ENCODE peak calls at places on chromosomes 13 and 19, in five cellular contexts. N, I, Z, K and C are unnamed samples.

GRCh38 chr13:71964491-71965108 is 97.6 kb upstream of the DACH1 start:
- DNase-seq in Z (peak), K (no peak), I (no peak), N (no peak), C (no peak)

GRCh38 chr13:36571444-36571843 is 102.4 kb upstream of the SERTM1 start:
- DNase-seq in K (no peak), N (no peak), Z (peak), I (no peak), C (no peak)

GRCh38 chr19:50547385-50548190 is 20.6 kb downstream of the LRRC4B start:
- DNase-seq in I (no peak), Z (no peak), N (no peak), K (no peak), C (no peak)

GRCh38 chr13:98927954-98928927 is 49.6 kb downstream of the DOCK9 start:
- DNase-seq in K (no peak), I (no peak), Z (peak), N (peak), C (no peak)

GRCh38 chr13:112958127-112958989 is 10.7 kb upstream of the MCF2L start:
- DNase-seq in Z (peak), I (no peak), K (no peak), N (no peak), C (no peak)

GRCh38 chr13:21730186-21730880 is 59.5 kb downstream of the FGF9 start:
- DNase-seq in N (no peak), I (no peak), K (no peak), Z (no peak), C (no peak)

GRCh38 chr19:1811472-1811894 is 593 bp downstream of the ATP8B3 start:
- DNase-seq in K (peak), N (peak), I (peak), Z (peak), C (no peak)

GRCh38 chr13:50167224-50167947 is 152.1 kb downstream of the KCNRG start:
- DNase-seq in I (no peak), K (no peak), Z (no peak), N (no peak), C (peak)

GRCh38 chr19:43561144-43561970 is 14.0 kb downstream of the XRCC1 start:
- DNase-seq in Z (no peak), N (no peak), I (no peak), K (no peak), C (no peak)

GRCh38 chr19:13060964-13061927 is 41.4 kb downstream of the LYL1 start:
- DNase-seq in N (peak), I (no peak), Z (peak), K (peak), C (peak)

GRCh38 chr19:18118420-18119242 is 21.1 kb downstream of the MAST3 start:
- DNase-seq in Z (peak), I (no peak), K (no peak), N (no peak), C (no peak)

GRCh38 chr19:47152632-47153031 is 22.0 kb downstream of the SAE1 start:
- DNase-seq in N (no peak), Z (no peak), I (no peak), K (no peak), C (no peak)

GRCh38 chr19:4152241-4152998 is 1.0 kb upstream of the CREB3L3 start:
- DNase-seq in Z (no peak), K (no peak), N (no peak), I (no peak), C (no peak)

GRCh38 chr19:1684573-1684912 is 32.1 kb upstream of the TCF3 start:
- DNase-seq in Z (no peak), I (no peak), K (no peak), N (no peak), C (no peak)

GRCh38 chr13:21100211-21100610 is 38.8 kb upstream of the LATS2 start:
- DNase-seq in Z (no peak), I (no peak), K (no peak), N (no peak), C (no peak)

GRCh38 chr13:112859128-112859816 is 109.7 kb upstream of the MCF2L start:
- DNase-seq in N (peak), Z (no peak), I (no peak), K (no peak), C (no peak)

GRCh38 chr13:47175172-47175806 is 278.4 kb upstream of the HTR2A start:
- DNase-seq in N (no peak), K (no peak), I (no peak), Z (peak), C (no peak)

GRCh38 chr13:110911880-110912279 is 3.0 kb downstream of the ANKRD10 start:
- DNase-seq in I (no peak), Z (no peak), K (no peak), N (no peak), C (no peak)

GRCh38 chr19:49601482-49602038 is 10.6 kb downstream of the PRR12 start:
- DNase-seq in Z (no peak), K (no peak), N (no peak), I (no peak), C (peak)

GRCh38 chr19:32098953-32099352 is 246.5 kb upstream of the ZNF507 start:
- DNase-seq in N (no peak), K (no peak), Z (no peak), I (no peak), C (no peak)

GRCh38 chr13:85528578-85529215 is 270.5 kb downstream of the SLITRK6 start:
- DNase-seq in I (no peak), N (no peak), K (no peak), Z (peak), C (no peak)

GRCh38 chr19:54209748-54210494 is 9.3 kb downstream of the RPS9 start:
- DNase-seq in K (no peak), N (peak), Z (peak), I (no peak), C (no peak)

GRCh38 chr19:58450836-58451357 is 525 bp upstream of the ZNF324B start:
- DNase-seq in Z (no peak), K (no peak), I (no peak), N (no peak), C (no peak)

GRCh38 chr13:48094404-48094780 is 512 bp downstream of the MED4 start:
- DNase-seq in I (no peak), N (no peak), Z (no peak), K (peak), C (peak)

GRCh38 chr19:56751078-56751489 is 79.5 kb upstream of the ZNF835 start:
- DNase-seq in K (no peak), N (peak), I (no peak), Z (no peak), C (no peak)

GRCh38 chr13:21619633-21620220 is 15.8 kb upstream of the MICU2 start:
- DNase-seq in N (no peak), Z (no peak), I (no peak), K (no peak), C (no peak)

GRCh38 chr19:19181614-19182013 is 10.3 kb downstream of the BORCS8 start:
- DNase-seq in I (no peak), N (no peak), K (no peak), Z (no peak), C (no peak)

GRCh38 chr19:53333071-53333465 is 481 bp upstream of the ZNF845 start:
- DNase-seq in Z (no peak), I (peak), N (peak), K (peak), C (no peak)

GRCh38 chr19:328025-328505 is 16.5 kb downstream of the MIER2 start:
- DNase-seq in Z (no peak), I (no peak), K (peak), N (no peak), C (no peak)

GRCh38 chr19:18875726-18876125 is 20.2 kb downstream of the CERS1 start:
- DNase-seq in N (no peak), I (no peak), K (no peak), Z (peak), C (no peak)

GRCh38 chr13:23160241-23161175 is 20.3 kb upstream of the SGCG start:
- DNase-seq in Z (no peak), K (no peak), N (no peak), I (no peak), C (peak)

GRCh38 chr13:21576424-21576823 is 27.5 kb downstream of the MICU2 start:
- DNase-seq in Z (peak), I (no peak), K (no peak), N (no peak), C (no peak)

GRCh38 chr13:25406377-25406776 is 34.6 kb downstream of the ATP8A2 start:
- DNase-seq in Z (no peak), I (no peak), K (peak), N (no peak), C (no peak)

GRCh38 chr19:45254044-45254531 is 3.0 kb downstream of the MARK4 start:
- DNase-seq in Z (no peak), K (no peak), N (no peak), I (no peak), C (no peak)
- TF ChIP-seq CTCF in Z (peak), K (peak), N (no peak), I (no peak), C (no peak)

GRCh38 chr19:6198896-6199239 is 63.4 kb downstream of the ACSBG2 start:
- DNase-seq in Z (no peak), N (no peak), K (peak), I (no peak), C (no peak)

GRCh38 chr19:6196361-6196760 is 60.9 kb downstream of the ACSBG2 start:
- DNase-seq in Z (no peak), I (no peak), K (no peak), N (no peak), C (no peak)

GRCh38 chr19:6204212-6204611 is 68.7 kb downstream of the ACSBG2 start:
- DNase-seq in I (no peak), Z (peak), N (no peak), K (no peak), C (no peak)

GRCh38 chr19:6204866-6205723 is 69.6 kb downstream of the ACSBG2 start:
- DNase-seq in N (no peak), Z (no peak), K (no peak), I (no peak), C (no peak)

GRCh38 chr19:6199240-6199983 is 63.9 kb downstream of the ACSBG2 start:
- DNase-seq in N (peak), K (peak), Z (peak), I (peak), C (peak)
- TF ChIP-seq CTCF in N (peak), K (no peak), Z (peak), I (no peak), C (no peak)

DNA sequence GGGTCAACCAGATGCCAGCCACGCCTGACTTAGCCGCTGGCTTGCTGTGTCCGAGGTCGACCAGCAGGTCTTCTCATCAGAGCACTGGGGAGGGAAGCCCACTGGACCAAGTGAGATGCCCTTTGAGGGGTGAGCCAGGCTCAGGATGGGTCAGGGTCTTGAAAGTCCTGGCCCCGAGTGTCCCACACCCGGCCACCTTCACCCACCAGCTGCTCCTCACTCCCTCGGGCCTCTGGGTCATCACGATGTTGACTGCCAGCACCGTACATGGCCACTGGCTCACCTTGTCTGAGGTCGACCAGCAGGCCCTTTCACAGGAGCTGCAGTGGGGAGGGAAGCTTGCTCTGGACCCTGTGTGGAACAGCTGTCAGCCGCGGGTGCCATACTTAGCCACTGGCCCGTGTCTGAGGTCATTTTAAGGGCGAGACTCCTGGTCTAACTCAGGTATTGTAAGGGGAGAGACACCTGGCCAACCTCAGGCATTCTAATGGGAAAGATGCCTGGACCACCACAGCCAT is 1361.3 kb downstream of the UQCRFS1 start:
- DNase-seq in I (no peak), K (no peak), N (no peak), Z (no peak), C (no peak)
- TF ChIP-seq CTCF in I (no peak), K (no peak), N (no peak), Z (no peak), C (no peak)

DNA sequence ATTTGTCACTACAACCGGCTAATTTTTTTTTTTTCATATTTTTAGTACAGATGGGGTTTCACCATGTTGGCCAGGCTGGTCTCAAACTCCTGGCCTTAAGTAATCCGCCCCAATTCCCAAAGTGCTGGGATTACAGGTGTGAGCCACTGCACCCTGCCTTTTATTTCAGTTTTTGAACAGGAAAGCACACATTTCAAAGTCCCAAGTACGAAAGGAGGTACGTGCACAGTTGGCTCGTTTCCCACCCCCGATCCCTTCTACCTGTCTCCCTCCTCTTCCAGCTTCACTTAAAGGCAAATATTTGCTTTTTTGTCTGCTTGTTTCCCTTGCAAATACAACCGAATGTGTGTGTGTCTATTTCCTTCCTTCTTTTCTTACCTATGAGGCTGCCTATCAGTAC is 30.5 kb downstream of the ZIC5 start:
- DNase-seq in Z (no peak), K (no peak), I (no peak), N (no peak), C (no peak)
- TF ChIP-seq CTCF in Z (no peak), K (no peak), I (no peak), N (no peak), C (no peak)

GRCh38 chr19:42021185-42021584 is 27.2 kb upstream of the ATP1A3 start:
- DNase-seq in Z (no peak), I (no peak), N (no peak), K (no peak), C (no peak)

GRCh38 chr19:42022616-42023015 is 28.6 kb upstream of the ATP1A3 start:
- DNase-seq in K (no peak), N (no peak), I (no peak), Z (no peak), C (no peak)

GRCh38 chr19:42024622-42025111 is 30.6 kb upstream of the ATP1A3 start:
- DNase-seq in Z (peak), K (no peak), I (no peak), N (peak), C (no peak)

GRCh38 chr19:42023943-42024260 is 29.9 kb upstream of the ATP1A3 start:
- DNase-seq in Z (no peak), K (no peak), N (no peak), I (no peak), C (no peak)

GRCh38 chr19:42023121-42023942 is 29.3 kb upstream of the ATP1A3 start:
- DNase-seq in K (peak), I (no peak), Z (peak), N (no peak), C (no peak)
- TF ChIP-seq CTCF in K (peak), I (no peak), Z (peak), N (no peak), C (peak)

GRCh38 chr19:10655457-10656312 is 1.5 kb downstream of the ILF3 start:
- DNase-seq in I (no peak), Z (peak), K (peak), N (no peak), C (no peak)
- TF ChIP-seq CTCF in I (no peak), Z (peak), K (peak), N (no peak), C (no peak)

GRCh38 chr19:14097532-14098151 is 7.1 kb upstream of the SAMD1 start:
- DNase-seq in I (no peak), K (no peak), N (no peak), Z (no peak), C (no peak)
- TF ChIP-seq CTCF in I (no peak), K (peak), N (no peak), Z (peak), C (no peak)